ENCODE peak calls at places on chromosomes 11 and 22, in five cellular contexts. X, J, Y, F and U are unnamed samples.

GRCh38 chr11:117144477-117145392 is 648 bp downstream of the PAFAH1B2 start:
- DNase-seq in J (peak; percentile 53), F (peak; percentile 74), X (no peak), Y (peak; percentile 4), U (no peak)

GRCh38 chr11:1039481-1040427 is 3.2 kb upstream of the MUC6 start:
- DNase-seq in X (no peak), Y (no peak), F (no peak), J (no peak), U (no peak)

GRCh38 chr11:76918941-76919386 is 58.2 kb downstream of the ACER3 start:
- DNase-seq in F (peak; percentile 22), Y (no peak), X (peak; percentile 8), J (no peak), U (no peak)

GRCh38 chr11:36306888-36307287 is 10.8 kb downstream of the PRR5L start:
- DNase-seq in F (no peak), J (peak; percentile 23), Y (no peak), X (no peak), U (no peak)

GRCh38 chr11:75246673-75247350 is 6.2 kb downstream of the TPBGL start:
- DNase-seq in J (no peak), Y (no peak), X (no peak), F (no peak), U (peak; percentile 59)

GRCh38 chr11:46526489-46527215 is 67.2 kb downstream of the AMBRA1 start:
- DNase-seq in Y (no peak), F (no peak), J (no peak), X (no peak), U (no peak)

GRCh38 chr11:34787348-34787747 is 128.8 kb downstream of the APIP start:
- DNase-seq in J (no peak), X (no peak), Y (no peak), F (no peak), U (no peak)

GRCh38 chr11:61777234-61778090 is 14.9 kb downstream of the TMEM258 start:
- DNase-seq in J (peak; percentile 88), F (peak; percentile 80), X (no peak), Y (peak; percentile 38), U (peak; percentile 81)

GRCh38 chr22:30609260-30610185 is 2.5 kb downstream of the TCN2 start:
- DNase-seq in X (peak; percentile 67), J (no peak), Y (no peak), F (no peak), U (no peak)

GRCh38 chr22:22060200-22061084 is 77.9 kb upstream of the TOP3B start:
- DNase-seq in Y (no peak), F (peak; percentile 85), J (peak; percentile 58), X (no peak), U (no peak)

GRCh38 chr22:42655693-42656092 is 6.5 kb upstream of the CYB5R3 start:
- DNase-seq in J (peak; percentile 86), X (no peak), Y (no peak), F (peak; percentile 91), U (no peak)

GRCh38 chr11:14500181-14500651 is 605 bp upstream of the COPB1 start:
- DNase-seq in X (no peak), F (peak; percentile 51), Y (peak; percentile 23), J (peak; percentile 56), U (no peak)

GRCh38 chr22:27731621-27732020 is 69.9 kb downstream of the MN1 start:
- DNase-seq in F (no peak), X (no peak), J (no peak), Y (no peak), U (no peak)

GRCh38 chr11:121163658-121164308 is 62.7 kb downstream of the TECTA start:
- DNase-seq in Y (no peak), X (no peak), F (no peak), J (no peak), U (no peak)

GRCh38 chr22:31144223-31144622 is 3.9 kb upstream of the PLA2G3 start:
- DNase-seq in J (no peak), Y (no peak), X (no peak), F (no peak), U (no peak)

GRCh38 chr11:17639781-17640180 is 79.6 kb upstream of the MYOD1 start:
- DNase-seq in J (no peak), Y (no peak), F (no peak), X (no peak), U (no peak)

GRCh38 chr11:117828641-117829368 is 4.3 kb upstream of the FXYD2 start:
- DNase-seq in F (no peak), X (no peak), Y (peak; percentile 66), J (peak; percentile 48), U (peak; percentile 79)

GRCh38 chr11:22304337-22304961 is 33.7 kb upstream of the SLC17A6 start:
- DNase-seq in Y (no peak), X (no peak), F (peak; percentile 16), J (no peak), U (no peak)

GRCh38 chr11:30346068-30346688 is 23.3 kb downstream of the ARL14EP start:
- DNase-seq in F (peak; percentile 37), Y (no peak), X (no peak), J (no peak), U (no peak)

GRCh38 chr11:13940611-13941256 is 21.8 kb upstream of the SPON1 start:
- DNase-seq in F (no peak), X (no peak), J (no peak), Y (no peak), U (no peak)

GRCh38 chr11:7204778-7205177 is 46.9 kb upstream of the SYT9 start:
- DNase-seq in X (no peak), J (no peak), F (no peak), Y (no peak), U (no peak)

GRCh38 chr11:6568191-6568918 is 35.1 kb downstream of the RRP8 start:
- DNase-seq in F (no peak), Y (no peak), J (no peak), X (peak; percentile 63), U (no peak)